ENCODE peak calls at places on chromosomes 12 and 14, in ten cellular contexts. D is tibial artery; B is mesendoderm; G is A549; P is mesenchymal stem cell; N is tibial nerve; E is left lung; K is CD4-positive, alpha-beta memory T cell; Z is K562; O is CD8-positive, alpha-beta memory T cell. R is an unnamed sample. For H3K4me1, the result is how much of the 10 kb centered on the place peaks cover.

GRCh38 chr12:124236651-124237050 is 58.2 kb upstream of the RFLNA start:
- DNase-seq in D (no peak), B (no peak), G (no peak), P (peak), N (no peak), E (no peak), K (no peak), Z (no peak), O (no peak), R (no peak)

GRCh38 chr14:52547526-52547925 is 4.8 kb downstream of the TXNDC16 start:
- DNase-seq in D (no peak), B (peak), G (no peak), P (no peak), N (no peak), E (no peak), K (no peak), Z (peak), O (no peak), R (no peak)

GRCh38 chr12:95611676-95612309 is 60.5 kb upstream of the USP44 start:
- DNase-seq in D (no peak), B (peak), G (no peak), P (no peak), N (no peak), E (no peak), K (no peak), Z (no peak), O (no peak), R (no peak)

GRCh38 chr12:91685917-91686316 is 459.7 kb downstream of the BTG1 start:
- DNase-seq in D (no peak), B (no peak), G (peak), P (peak), N (no peak), E (no peak), K (peak), Z (no peak), O (peak), R (peak)

GRCh38 chr12:89525002-89525823 is 617 bp upstream of the GALNT4 start:
- DNase-seq in D (peak), B (peak), G (peak), P (peak), N (no peak), E (peak), K (peak), Z (peak), O (peak), R (peak)

GRCh38 chr12:115944851-115945496 is 332.5 kb downstream of the MED13L start:
- DNase-seq in D (no peak), B (no peak), G (no peak), P (no peak), N (no peak), E (no peak), K (no peak), Z (no peak), O (no peak), R (no peak)

GRCh38 chr12:131505561-131505960 is 205.3 kb upstream of the SFSWAP start:
- DNase-seq in D (no peak), B (no peak), G (no peak), P (no peak), N (no peak), E (no peak), K (no peak), Z (no peak), O (no peak), R (no peak)

GRCh38 chr12:68159681-68160304 is at the start of gene IFNG:
- DNase-seq in D (no peak), B (peak), G (no peak), P (no peak), N (no peak), E (no peak), K (peak), Z (no peak), O (no peak), R (no peak)

GRCh38 chr12:25864287-25864686 is 94.2 kb upstream of the RASSF8 start:
- DNase-seq in D (no peak), B (no peak), G (no peak), P (peak), N (no peak), E (no peak), K (no peak), Z (no peak), O (no peak), R (no peak)

GRCh38 chr14:100407376-100408102 is 84.4 kb downstream of the SLC25A47 start:
- DNase-seq in D (no peak), B (no peak), G (no peak), P (no peak), N (no peak), E (no peak), K (no peak), Z (no peak), O (no peak), R (no peak)

GRCh38 chr12:128786741-128787391 is 36.9 kb downstream of the SLC15A4 start:
- DNase-seq in D (no peak), B (no peak), G (no peak), P (no peak), N (no peak), E (no peak), K (no peak), Z (no peak), O (no peak), R (no peak)

GRCh38 chr12:75996907-75997447 is 34.6 kb downstream of the PHLDA1 start:
- DNase-seq in D (no peak), B (no peak), G (no peak), P (no peak), N (no peak), E (no peak), K (no peak), Z (no peak), O (no peak), R (no peak)

GRCh38 chr12:13947237-13947945 is 34.0 kb downstream of the GRIN2B start:
- DNase-seq in D (no peak), B (no peak), G (no peak), P (no peak), N (no peak), E (no peak), K (no peak), Z (no peak), O (no peak), R (no peak)

GRCh38 chr14:61764342-61765122 is 2.3 kb downstream of the SNAPC1 start:
- DNase-seq in D (no peak), B (peak), G (no peak), P (no peak), N (no peak), E (no peak), K (no peak), Z (no peak), O (no peak), R (no peak)

GRCh38 chr14:38078393-38078792 is 129.3 kb upstream of the SSTR1 start:
- DNase-seq in D (no peak), B (no peak), G (no peak), P (no peak), N (no peak), E (peak), K (peak), Z (no peak), O (peak), R (no peak)

GRCh38 chr14:20503905-20504304 is 1.4 kb upstream of the RNASE10 start:
- DNase-seq in D (no peak), B (no peak), G (no peak), P (no peak), N (no peak), E (no peak), K (no peak), Z (no peak), O (no peak), R (no peak)

GRCh38 chr14:105710119-105711057 is 184.0 kb downstream of the TMEM121 start:
- DNase-seq in D (no peak), B (no peak), G (no peak), P (no peak), N (no peak), E (no peak), K (no peak), Z (no peak), O (no peak), R (no peak)

GRCh38 chr12:66538970-66539369 is 139.9 kb downstream of the GRIP1 start:
- DNase-seq in D (no peak), B (peak), G (no peak), P (no peak), N (no peak), E (no peak), K (no peak), Z (no peak), O (no peak), R (no peak)

GRCh38 chr12:58395470-58395869 is 454.1 kb downstream of the ATP23 start:
- DNase-seq in D (no peak), B (no peak), G (no peak), P (no peak), N (no peak), E (no peak), K (no peak), Z (no peak), O (no peak), R (no peak)

GRCh38 chr12:46372852-46373302 is 304 bp upstream of the SLC38A2 start:
- DNase-seq in D (no peak), B (no peak), G (no peak), P (no peak), N (no peak), E (no peak), K (no peak), Z (peak), O (no peak), R (no peak)

GRCh38 chr12:32002848-32003493 is 43.8 kb downstream of the RESF1 start:
- DNase-seq in D (no peak), B (no peak), G (no peak), P (no peak), N (no peak), E (no peak), K (no peak), Z (no peak), O (no peak), R (no peak)

GRCh38 chr12:79618848-79619404 is 71.8 kb downstream of the PAWR start:
- DNase-seq in D (no peak), B (no peak), G (no peak), P (peak), N (no peak), E (no peak), K (no peak), Z (no peak), O (no peak), R (no peak)

GRCh38 chr12:89348894-89349669 is 3.2 kb downstream of the DUSP6 start:
- DNase-seq in D (no peak), B (no peak), G (no peak), P (peak), N (no peak), E (no peak), K (no peak), Z (no peak), O (no peak), R (no peak)

GRCh38 chr12:3777206-3777809 is 24.4 kb upstream of the CRACR2A start:
- DNase-seq in D (no peak), B (peak), G (peak), P (peak), N (no peak), E (no peak), K (peak), Z (peak), O (peak), R (peak)

GRCh38 chr12:118603610-118604361 is 227.4 kb downstream of the SUDS3 start:
- DNase-seq in D (no peak), B (peak), G (no peak), P (no peak), N (no peak), E (no peak), K (no peak), Z (no peak), O (no peak), R (no peak)

GRCh38 chr12:57730336-57731067 is 8.0 kb downstream of the AGAP2 start:
- DNase-seq in D (no peak), B (no peak), G (no peak), P (no peak), N (no peak), E (no peak), K (no peak), Z (no peak), O (no peak), R (peak)

GRCh38 chr12:47165934-47166333 is 86.2 kb upstream of the AMIGO2 start:
- DNase-seq in D (no peak), B (peak), G (no peak), P (no peak), N (no peak), E (no peak), K (no peak), Z (no peak), O (no peak), R (no peak)

GRCh38 chr12:51441583-51441982 is 17.0 kb downstream of the SLC4A8 start:
- DNase-seq in D (no peak), B (no peak), G (no peak), P (peak), N (no peak), E (no peak), K (no peak), Z (no peak), O (no peak), R (no peak)

GRCh38 chr12:91272456-91273063 is 89.9 kb upstream of the DCN start:
- DNase-seq in D (peak), B (peak), G (no peak), P (peak), N (peak), E (no peak), K (no peak), Z (no peak), O (no peak), R (peak)

GRCh38 chr12:56186957-56187356 is 2.3 kb downstream of the SMARCC2 start:
- DNase-seq in D (peak), B (no peak), G (no peak), P (no peak), N (no peak), E (no peak), K (no peak), Z (no peak), O (no peak), R (no peak)

GRCh38 chr12:24561411-24561871 is 387.5 kb downstream of the BCAT1 start:
- DNase-seq in D (no peak), B (peak), G (peak), P (peak), N (no peak), E (no peak), K (no peak), Z (no peak), O (no peak), R (peak)

GRCh38 chr14:58243790-58244555 is 670 bp upstream of the PSMA3 start:
- DNase-seq in D (peak), B (peak), G (peak), P (no peak), N (no peak), E (no peak), K (no peak), Z (no peak), O (peak), R (no peak)

GRCh38 chr14:58239259-58240210 is 5.1 kb upstream of the PSMA3 start:
- DNase-seq in D (peak), B (peak), G (peak), P (peak), N (peak), E (peak), K (peak), Z (peak), O (peak), R (peak)

DNA sequence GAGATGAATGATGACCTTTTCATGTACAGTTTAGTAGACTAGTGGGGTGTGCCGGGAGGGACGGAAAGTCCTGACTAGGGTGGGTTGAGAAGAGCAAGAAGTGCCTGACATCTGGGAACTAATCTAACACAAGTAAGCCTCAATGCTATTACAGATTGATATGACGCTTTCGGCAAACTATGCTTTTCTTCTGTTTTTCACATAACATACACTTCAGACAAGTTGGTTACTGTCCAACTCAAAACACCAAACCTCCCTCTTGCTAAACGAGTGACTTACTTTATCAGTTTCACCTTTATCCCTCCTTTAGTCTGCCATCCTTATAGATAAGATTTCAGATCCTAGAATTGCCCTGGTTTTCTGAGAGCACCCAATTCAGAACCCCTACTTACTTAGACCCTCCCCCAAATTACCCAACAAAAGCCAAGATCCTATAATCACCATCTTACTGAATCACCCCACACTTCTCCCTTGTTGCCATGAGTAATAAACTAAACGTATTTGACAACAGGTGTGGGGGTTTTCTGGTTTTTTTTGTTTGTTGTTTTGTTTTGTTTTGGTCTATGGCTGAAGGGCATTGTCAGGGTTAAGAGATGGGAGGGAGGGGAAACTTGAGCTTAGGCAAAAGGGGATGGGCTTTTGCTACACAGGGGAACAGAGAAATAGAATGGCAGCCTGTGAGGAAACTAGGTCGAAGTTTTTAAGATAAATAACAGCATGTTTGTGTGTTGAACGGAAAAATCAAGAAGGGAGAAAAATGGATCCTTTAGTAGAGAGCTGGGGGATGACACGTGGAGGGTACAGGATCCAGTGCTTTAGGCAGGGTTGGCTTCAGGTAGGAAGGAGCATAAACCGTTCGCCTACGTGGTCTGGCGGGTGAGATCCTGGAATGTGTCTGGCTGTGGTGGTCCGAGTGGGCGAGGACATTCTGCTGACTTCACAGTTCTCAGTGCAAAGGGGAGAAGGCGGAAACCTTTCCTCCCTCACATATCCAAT is 6.1 kb upstream of the PSMA3 start:
- DNase-seq in D (no peak), B (peak), G (no peak), P (peak), N (no peak), E (no peak), K (no peak), Z (peak), O (peak), R (no peak)
- H3K27ac ChIP-seq in D (peak), B (no peak), G (no peak), P (no peak), N (peak), E (peak), K (peak), Z (peak), O (peak), R (no peak)

GRCh38 chr12:108724890-108725151 is 6.5 kb downstream of the CORO1C start:
- DNase-seq in D (no peak), B (no peak), G (no peak), P (no peak), N (no peak), E (no peak), K (no peak), Z (no peak), O (no peak), R (no peak)

GRCh38 chr12:108721824-108722223 is 9.5 kb downstream of the CORO1C start:
- DNase-seq in D (no peak), B (no peak), G (no peak), P (no peak), N (no peak), E (no peak), K (no peak), Z (no peak), O (no peak), R (no peak)

GRCh38 chr12:108722463-108722862 is 8.9 kb downstream of the CORO1C start:
- DNase-seq in D (no peak), B (no peak), G (no peak), P (peak), N (no peak), E (no peak), K (no peak), Z (no peak), O (no peak), R (no peak)

GRCh38 chr12:108722992-108723766 is 8.1 kb downstream of the CORO1C start:
- DNase-seq in D (no peak), B (peak), G (peak), P (peak), N (no peak), E (peak), K (no peak), Z (no peak), O (no peak), R (peak)

DNA sequence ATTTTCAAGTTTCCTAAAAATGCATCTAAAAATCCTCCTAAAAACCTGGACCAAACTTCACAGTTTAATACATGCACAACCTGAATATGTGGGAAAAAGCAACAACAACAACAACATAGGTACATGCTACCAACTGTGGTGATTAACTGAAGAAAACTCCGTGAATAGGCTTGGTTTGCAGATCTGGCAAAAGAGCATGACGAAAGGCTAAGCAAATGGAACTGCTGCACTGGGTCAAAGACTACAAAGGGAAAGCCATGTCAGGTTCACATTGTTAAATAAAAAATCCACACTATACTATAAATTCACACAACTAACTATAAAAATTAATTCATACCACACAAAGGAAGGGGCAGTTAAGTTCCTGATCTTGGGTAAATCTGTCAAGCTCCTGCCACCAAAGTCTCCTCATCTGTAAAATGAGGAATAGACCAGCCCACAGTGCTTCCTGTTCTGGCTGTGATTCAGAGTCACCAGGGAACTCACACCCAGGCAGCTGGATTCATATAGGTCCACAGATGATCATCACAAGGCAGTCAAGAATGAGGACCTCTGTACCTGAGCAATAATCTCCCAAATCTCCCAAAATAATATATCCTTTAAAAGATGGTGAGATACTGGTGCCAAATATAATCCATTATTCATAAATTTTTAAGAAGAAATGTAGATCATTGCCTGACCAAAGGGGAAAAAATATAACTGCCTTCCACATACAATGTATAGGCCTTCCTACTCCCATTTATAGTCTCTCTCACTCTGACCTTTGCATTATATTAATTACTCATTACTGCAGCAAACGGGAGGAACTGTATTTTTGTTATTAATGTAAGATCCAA is 7.0 kb downstream of the CORO1C start:
- DNase-seq in D (no peak), B (peak), G (no peak), P (peak), N (no peak), E (peak), K (no peak), Z (no peak), O (no peak), R (no peak)
- H3K4me1 ChIP-seq in D (half or more), B (under half), G (half or more), P (under half), N (half or more), E (half or more), K (under half), Z (half or more), O (under half), R (half or more)

GRCh38 chr12:52952082-52952801 is 3.3 kb downstream of the KRT18 start:
- DNase-seq in D (no peak), B (no peak), G (no peak), P (no peak), N (no peak), E (peak), K (no peak), Z (peak), O (no peak), R (no peak)
- H3K4me3 ChIP-seq in D (no peak), B (no peak), G (peak), P (no peak), N (no peak), E (no peak), K (no peak), Z (peak), O (no peak), R (no peak)

DNA sequence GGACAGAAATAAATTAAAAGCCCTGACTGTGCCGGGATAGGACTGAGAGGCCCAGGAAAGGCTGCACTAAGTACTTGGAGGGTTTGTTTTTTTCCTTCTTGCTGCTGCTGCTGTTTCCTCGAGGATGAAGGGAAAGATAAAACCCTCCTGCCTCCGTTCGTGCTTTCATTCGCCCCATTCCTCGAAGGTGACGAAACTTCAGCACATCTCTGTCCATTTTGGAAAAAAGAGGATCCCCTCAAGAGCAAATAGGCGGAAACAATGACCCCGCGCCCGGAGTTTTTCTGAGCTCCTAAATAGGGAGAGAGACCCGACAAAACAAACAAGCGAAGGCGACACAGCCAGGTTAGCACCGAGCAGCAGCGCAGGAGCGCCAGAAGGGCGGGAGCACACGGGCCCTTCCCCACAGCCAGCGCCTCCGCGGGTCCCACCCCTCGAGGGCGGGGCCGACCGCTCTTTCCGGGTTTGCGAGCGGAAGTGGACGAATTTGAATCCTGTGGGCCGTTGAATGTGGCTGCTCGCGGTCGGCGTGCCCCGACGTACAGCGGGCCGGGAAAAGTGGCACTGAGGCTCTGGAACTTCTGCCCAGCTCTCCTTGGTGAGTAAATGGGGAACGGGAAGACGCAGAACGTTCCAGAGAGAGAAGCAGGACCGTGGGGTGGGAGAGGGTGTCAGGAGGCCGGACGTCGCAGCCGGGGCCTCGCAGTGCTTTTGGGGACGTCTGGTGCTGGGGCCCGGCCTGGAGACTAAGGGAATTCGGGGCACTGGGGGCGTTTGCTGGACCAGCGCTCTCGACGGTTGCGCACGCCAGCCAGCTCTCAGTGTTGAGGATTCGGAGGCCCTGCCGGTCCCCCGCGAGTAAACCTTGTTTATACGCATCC is at the start of gene G2E3:
- DNase-seq in D (peak), B (peak), G (peak), P (peak), N (peak), E (peak), K (peak), Z (peak), O (peak), R (peak)
- H3K27ac ChIP-seq in D (peak), B (peak), G (peak), P (peak), N (no peak), E (peak), K (peak), Z (peak), O (peak), R (peak)